ENCODE peak calls at places on chromosomes 1 and 21, in six cellular contexts. W is T-helper 2 cell, N is cardiac fibroblast, R is H1, S is neural crest cell, C is fibroblast of lung. V is an unnamed sample.

GRCh38 chr21:27590271-27590670 is 623.4 kb upstream of the ADAMTS5 start:
- DNase-seq in W (no peak), N (peak), R (no peak), S (no peak), C (no peak), V (no peak)

GRCh38 chr1:56070601-56071000 is 508.8 kb downstream of the PLPP3 start:
- DNase-seq in W (no peak), N (peak), R (no peak), S (no peak), C (peak), V (no peak)

GRCh38 chr1:110880708-110881374 is 7.9 kb downstream of the CD53 start:
- DNase-seq in W (peak), N (no peak), R (no peak), S (no peak), C (no peak), V (no peak)

GRCh38 chr1:14607295-14607694 is 8.8 kb downstream of the KAZN start:
- DNase-seq in W (no peak), N (no peak), R (no peak), S (no peak), C (no peak), V (no peak)

GRCh38 chr1:213399695-213400094 is 348.7 kb downstream of the RPS6KC1 start:
- DNase-seq in W (no peak), N (no peak), R (no peak), S (peak), C (no peak), V (no peak)

GRCh38 chr1:66916320-66916719 is 8.3 kb downstream of the DNAI4 start:
- DNase-seq in W (no peak), N (no peak), R (no peak), S (no peak), C (peak), V (no peak)

GRCh38 chr1:203268901-203269653 is 36.2 kb upstream of the BTG2 start:
- DNase-seq in W (no peak), N (peak), R (no peak), S (peak), C (peak), V (peak)

GRCh38 chr1:48236716-48237470 is 14.4 kb downstream of the SLC5A9 start:
- DNase-seq in W (no peak), N (peak), R (no peak), S (no peak), C (peak), V (peak)

GRCh38 chr1:9145021-9145668 is 16.2 kb upstream of the GPR157 start:
- DNase-seq in W (no peak), N (peak), R (no peak), S (no peak), C (peak), V (peak)

GRCh38 chr21:41227357-41228005 is 59.5 kb downstream of the BACE2 start:
- DNase-seq in W (no peak), N (no peak), R (no peak), S (no peak), C (no peak), V (no peak)

GRCh38 chr1:150102986-150103385 is 35.4 kb downstream of the VPS45 start:
- DNase-seq in W (no peak), N (no peak), R (no peak), S (no peak), C (no peak), V (no peak)

GRCh38 chr1:1116701-1117468 is 996 bp upstream of the C1orf159 start:
- DNase-seq in W (no peak), N (peak), R (no peak), S (no peak), C (no peak), V (no peak)

GRCh38 chr1:215529571-215529970 is 37.5 kb upstream of the KCTD3 start:
- DNase-seq in W (no peak), N (no peak), R (no peak), S (no peak), C (no peak), V (peak)

GRCh38 chr1:32151319-32151787 is 28.1 kb upstream of the TXLNA start:
- DNase-seq in W (no peak), N (peak), R (no peak), S (no peak), C (peak), V (peak)

GRCh38 chr1:19096036-19096833 is 113.8 kb downstream of the UBR4 start:
- DNase-seq in W (no peak), N (peak), R (no peak), S (peak), C (no peak), V (no peak)

GRCh38 chr1:210726621-210727020 is 397.9 kb downstream of the HHAT start:
- DNase-seq in W (no peak), N (peak), R (peak), S (peak), C (no peak), V (peak)

GRCh38 chr1:229380514-229381160 is 37.8 kb upstream of the CCSAP start:
- DNase-seq in W (no peak), N (no peak), R (no peak), S (no peak), C (no peak), V (no peak)

GRCh38 chr1:89578940-89579684 is 53.8 kb upstream of the LRRC8C start:
- DNase-seq in W (no peak), N (no peak), R (no peak), S (no peak), C (no peak), V (no peak)

GRCh38 chr1:69567847-69568434 is at the start of gene LRRC7:
- DNase-seq in W (no peak), N (no peak), R (no peak), S (peak), C (no peak), V (no peak)

GRCh38 chr21:27648560-27648959 is 681.7 kb upstream of the ADAMTS5 start:
- DNase-seq in W (no peak), N (peak), R (no peak), S (no peak), C (peak), V (peak)

GRCh38 chr1:15577691-15578090 is 7.2 kb downstream of the AGMAT start:
- DNase-seq in W (no peak), N (no peak), R (no peak), S (no peak), C (no peak), V (no peak)

GRCh38 chr1:246784621-246785535 is 60.7 kb downstream of the SCCPDH start:
- DNase-seq in W (no peak), N (peak), R (no peak), S (no peak), C (peak), V (peak)

GRCh38 chr1:109669246-109669948 is 1.5 kb downstream of the GSTM2 start:
- DNase-seq in W (no peak), N (no peak), R (no peak), S (no peak), C (no peak), V (no peak)

GRCh38 chr1:17588048-17588781 is 48.7 kb downstream of the ARHGEF10L start:
- DNase-seq in W (no peak), N (peak), R (no peak), S (no peak), C (peak), V (peak)

GRCh38 chr1:37071829-37072228 is 37.5 kb upstream of the GRIK3 start:
- DNase-seq in W (no peak), N (no peak), R (no peak), S (no peak), C (no peak), V (no peak)

GRCh38 chr1:26961826-26962225 is 1.6 kb upstream of the KDF1 start:
- DNase-seq in W (no peak), N (peak), R (no peak), S (no peak), C (peak), V (peak)

GRCh38 chr1:155651861-155652661 is 36.5 kb downstream of the YY1AP1 start:
- DNase-seq in W (no peak), N (peak), R (no peak), S (no peak), C (no peak), V (no peak)

GRCh38 chr1:84570436-84571149 is 3.6 kb downstream of the CTBS start:
- DNase-seq in W (no peak), N (peak), R (no peak), S (no peak), C (peak), V (peak)

GRCh38 chr1:56194911-56195310 is 384.5 kb downstream of the PLPP3 start:
- DNase-seq in W (no peak), N (peak), R (no peak), S (no peak), C (peak), V (peak)